ENCODE peak calls at places on chromosomes 4 and X, in seven cellular contexts. Y is H9, Z is H1, F is trophoblast cell, Q is mesendoderm, E is mesenchymal stem cell, T is neuronal stem cell. W is an unnamed sample.

GRCh38 chr4:181578911-181579310 is 664.3 kb upstream of the TENM3 start:
- DNase-seq in Y (no peak), Z (no peak), F (no peak), Q (no peak), E (no peak), T (no peak), W (no peak)

GRCh38 chr4:41661447-41662076 is 87.0 kb downstream of the PHOX2B start:
- DNase-seq in Y (peak), Z (no peak), F (peak), Q (peak), E (peak), T (peak), W (peak)

GRCh38 chr4:10734697-10735096 is 50.1 kb upstream of the CLNK start:
- DNase-seq in Y (no peak), Z (no peak), F (no peak), Q (no peak), E (no peak), T (no peak), W (no peak)

GRCh38 chr4:156169011-156169410 is 215.3 kb upstream of the CTSO start:
- DNase-seq in Y (peak), Z (peak), F (peak), Q (peak), E (peak), T (peak), W (peak)

GRCh38 chrX:154010330-154011087 is 9.2 kb downstream of the IRAK1 start:
- DNase-seq in Y (no peak), Z (no peak), F (peak), Q (no peak), E (peak), T (no peak), W (no peak)

GRCh38 chr4:142379277-142380051 is 466.6 kb downstream of the INPP4B start:
- DNase-seq in Y (no peak), Z (no peak), F (peak), Q (peak), E (peak), T (no peak), W (peak)

GRCh38 chrX:110851780-110852179 is 56.2 kb upstream of the CHRDL1 start:
- DNase-seq in Y (no peak), Z (no peak), F (no peak), Q (peak), E (peak), T (no peak), W (peak)

GRCh38 chr4:7218686-7219085 is 26.3 kb downstream of the SORCS2 start:
- DNase-seq in Y (no peak), Z (no peak), F (no peak), Q (no peak), E (no peak), T (no peak), W (no peak)

GRCh38 chr4:52996261-52997131 is 134.4 kb downstream of the RASL11B start:
- DNase-seq in Y (no peak), Z (no peak), F (no peak), Q (no peak), E (peak), T (no peak), W (peak)

GRCh38 chr4:185357220-185357619 is 38.5 kb downstream of the LRP2BP start:
- DNase-seq in Y (no peak), Z (no peak), F (no peak), Q (no peak), E (peak), T (no peak), W (no peak)

GRCh38 chrX:151742311-151742710 is 7.8 kb downstream of the CNGA2 start:
- DNase-seq in Y (no peak), Z (no peak), F (no peak), Q (no peak), E (no peak), T (no peak), W (no peak)

GRCh38 chr4:150773729-150774449 is 191.9 kb downstream of the MAB21L2 start:
- DNase-seq in Y (no peak), Z (no peak), F (no peak), Q (peak), E (no peak), T (no peak), W (no peak)

GRCh38 chr4:83677656-83678055 is 141.7 kb downstream of the GPAT3 start:
- DNase-seq in Y (no peak), Z (no peak), F (no peak), Q (no peak), E (no peak), T (no peak), W (no peak)

GRCh38 chrX:120140293-120140981 is 18.0 kb upstream of the RHOXF2 start:
- DNase-seq in Y (peak), Z (no peak), F (no peak), Q (no peak), E (no peak), T (no peak), W (no peak)

GRCh38 chr4:34412233-34412632 is 1832.1 kb downstream of the ARAP2 start:
- DNase-seq in Y (no peak), Z (no peak), F (no peak), Q (no peak), E (no peak), T (no peak), W (no peak)

GRCh38 chrX:130975947-130976346 is 72.9 kb upstream of the ENOX2 start:
- DNase-seq in Y (no peak), Z (no peak), F (peak), Q (peak), E (peak), T (peak), W (peak)

GRCh38 chr4:188428935-188429334 is 289.7 kb downstream of the TRIML1 start:
- DNase-seq in Y (peak), Z (no peak), F (no peak), Q (peak), E (peak), T (no peak), W (peak)

GRCh38 chr4:154738426-154738825 is 5.4 kb upstream of the LRAT start:
- DNase-seq in Y (no peak), Z (no peak), F (no peak), Q (no peak), E (no peak), T (no peak), W (no peak)

GRCh38 chr4:168509786-168510185 is 12.9 kb downstream of the PALLD start:
- DNase-seq in Y (no peak), Z (no peak), F (peak), Q (no peak), E (peak), T (no peak), W (peak)

GRCh38 chrX:39398973-39399268 is 597.7 kb downstream of the MID1IP1 start:
- DNase-seq in Y (no peak), Z (no peak), F (no peak), Q (no peak), E (no peak), T (no peak), W (no peak)

GRCh38 chr4:95547708-95548471 is 883 bp downstream of the UNC5C start:
- DNase-seq in Y (peak), Z (no peak), F (no peak), Q (no peak), E (peak), T (peak), W (no peak)

GRCh38 chr4:15898902-15899301 is 39.6 kb downstream of the FGFBP1 start:
- DNase-seq in Y (no peak), Z (no peak), F (no peak), Q (no peak), E (no peak), T (no peak), W (no peak)

GRCh38 chrX:69362889-69363288 is 141.2 kb upstream of the NALF2 start:
- DNase-seq in Y (no peak), Z (no peak), F (no peak), Q (no peak), E (no peak), T (no peak), W (no peak)

GRCh38 chrX:1727531-1728027 is 112.7 kb downstream of the ASMT start:
- DNase-seq in Y (peak), Z (peak), F (peak), Q (peak), E (no peak), T (peak), W (no peak)

GRCh38 chr4:173192375-173193162 is 24.0 kb downstream of the GALNT7 start:
- DNase-seq in Y (no peak), Z (no peak), F (no peak), Q (no peak), E (no peak), T (no peak), W (no peak)

GRCh38 chr4:87126056-87126455 is 94.4 kb downstream of the KLHL8 start:
- DNase-seq in Y (no peak), Z (no peak), F (no peak), Q (no peak), E (no peak), T (no peak), W (no peak)
- H3K18ac ChIP-seq in Y (no peak), Z (no peak), F (no peak), Q (no peak), E (no peak), T (no peak), W (no peak)

DNA sequence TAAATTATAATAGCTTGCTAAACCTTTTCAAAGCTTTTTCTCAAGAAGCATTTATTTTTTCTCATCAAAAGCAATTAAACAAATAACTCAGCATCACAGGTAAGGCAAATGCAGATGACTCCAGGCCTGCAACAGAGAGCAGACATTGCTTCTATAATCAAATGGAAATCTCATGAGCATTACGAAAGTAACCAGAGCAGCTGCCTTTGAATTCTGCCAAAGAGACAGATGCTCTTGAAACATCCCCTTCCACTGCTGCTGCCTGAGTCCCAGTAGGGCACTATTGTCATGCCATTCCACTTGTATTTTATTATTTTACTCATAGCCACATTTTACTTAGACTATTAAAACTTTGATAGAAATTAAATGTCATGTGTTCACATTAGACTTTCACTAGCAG is 620.7 kb upstream of the GNPDA2 start:
- DNase-seq in Y (no peak), Z (no peak), F (no peak), Q (no peak), E (no peak), T (no peak), W (no peak)
- H3K18ac ChIP-seq in Y (no peak), Z (no peak), F (no peak), Q (no peak), E (no peak), T (no peak), W (no peak)

GRCh38 chr4:23036921-23037495 is 344.3 kb downstream of the GBA3 start:
- DNase-seq in Y (no peak), Z (no peak), F (peak), Q (no peak), E (no peak), T (no peak), W (no peak)
- H3K18ac ChIP-seq in Y (no peak), Z (no peak), F (no peak), Q (no peak), E (no peak), T (no peak), W (no peak)

GRCh38 chrX:123140454-123140853 is 43.6 kb upstream of the GRIA3 start:
- DNase-seq in Y (no peak), Z (no peak), F (no peak), Q (no peak), E (no peak), T (no peak), W (no peak)

GRCh38 chrX:123140904-123141303 is 43.2 kb upstream of the GRIA3 start:
- DNase-seq in Y (no peak), Z (no peak), F (no peak), Q (no peak), E (no peak), T (no peak), W (no peak)

DNA sequence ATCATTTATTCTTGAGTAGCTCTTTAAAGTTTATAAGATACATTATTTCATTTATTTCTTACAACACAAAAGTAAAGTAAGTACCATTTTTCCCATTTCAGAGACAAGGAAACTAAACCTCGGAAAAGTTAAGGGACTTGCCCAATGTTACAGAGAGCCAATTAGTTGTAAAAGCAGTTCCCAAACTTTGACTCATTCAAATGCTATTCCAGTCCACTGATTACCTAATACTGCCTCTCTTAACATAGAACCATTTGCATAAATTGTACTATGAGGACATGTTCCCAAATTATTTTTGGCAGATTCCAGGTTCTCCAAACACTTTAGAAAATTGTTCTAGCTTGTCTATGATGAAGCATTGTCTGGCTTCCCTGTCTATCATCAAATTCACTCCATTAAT is 45.6 kb upstream of the GRIA3 start:
- DNase-seq in Y (no peak), Z (no peak), F (no peak), Q (peak), E (no peak), T (no peak), W (no peak)
- H3K18ac ChIP-seq in Y (no peak), Z (no peak), F (no peak), Q (no peak), E (no peak), T (no peak), W (no peak)

GRCh38 chrX:47595701-47596655 is 13.7 kb downstream of the TIMP1 start:
- DNase-seq in Y (no peak), Z (no peak), F (no peak), Q (no peak), E (peak), T (no peak), W (peak)

GRCh38 chrX:47587091-47587891 is 5.1 kb downstream of the TIMP1 start:
- DNase-seq in Y (no peak), Z (no peak), F (no peak), Q (no peak), E (no peak), T (no peak), W (peak)

GRCh38 chrX:47587906-47588735 is 5.9 kb downstream of the TIMP1 start:
- DNase-seq in Y (no peak), Z (no peak), F (peak), Q (no peak), E (no peak), T (no peak), W (no peak)

GRCh38 chrX:47586043-47586787 is 4.0 kb downstream of the TIMP1 start:
- DNase-seq in Y (no peak), Z (no peak), F (no peak), Q (no peak), E (no peak), T (no peak), W (no peak)

GRCh38 chrX:47590984-47591383 is 8.7 kb downstream of the TIMP1 start:
- DNase-seq in Y (no peak), Z (no peak), F (no peak), Q (no peak), E (no peak), T (no peak), W (no peak)
- H3K18ac ChIP-seq in Y (no peak), Z (no peak), F (no peak), Q (no peak), E (no peak), T (no peak), W (no peak)

GRCh38 chr4:37320518-37321235 is 76.1 kb downstream of the NWD2 start:
- DNase-seq in Y (no peak), Z (no peak), F (no peak), Q (no peak), E (peak), T (no peak), W (no peak)
- H3K18ac ChIP-seq in Y (no peak), Z (no peak), F (no peak), Q (no peak), E (no peak), T (no peak), W (no peak)

GRCh38 chr4:183999435-183999834 is 94.3 kb downstream of the STOX2 start:
- DNase-seq in Y (no peak), Z (no peak), F (no peak), Q (no peak), E (no peak), T (no peak), W (no peak)

GRCh38 chr4:183995489-183996049 is 90.5 kb downstream of the STOX2 start:
- DNase-seq in Y (no peak), Z (no peak), F (no peak), Q (no peak), E (peak), T (no peak), W (peak)

GRCh38 chr4:184000457-184001395 is 95.6 kb downstream of the STOX2 start:
- DNase-seq in Y (no peak), Z (no peak), F (no peak), Q (no peak), E (no peak), T (no peak), W (no peak)

GRCh38 chr4:183996868-183997267 is 91.8 kb downstream of the STOX2 start:
- DNase-seq in Y (no peak), Z (no peak), F (peak), Q (no peak), E (peak), T (no peak), W (peak)
- H3K18ac ChIP-seq in Y (no peak), Z (no peak), F (no peak), Q (no peak), E (no peak), T (no peak), W (peak)